ENCODE peak calls at places on chromosomes 5 and 9, in nine cellular contexts. E is A549, L is spleen, M is sigmoid colon, B is prostate gland, C is K562, K is uterus, G is H54, V is upper lobe of left lung. T is an unnamed sample.

GRCh38 chr9:87812375-87813118 is 70.1 kb upstream of the SPATA31E1 start:
- DNase-seq in E (peak), L (no peak), M (no peak), B (peak), C (peak), K (no peak), G (peak), V (no peak), T (peak)

GRCh38 chr9:118422513-118422912 is 718.3 kb downstream of the TLR4 start:
- DNase-seq in E (no peak), L (no peak), M (no peak), B (no peak), C (no peak), K (no peak), G (no peak), V (no peak), T (no peak)

GRCh38 chr5:134594336-134594735 is 38.3 kb downstream of the SAR1B start:
- DNase-seq in E (no peak), L (no peak), M (no peak), B (no peak), C (no peak), K (no peak), G (no peak), V (no peak), T (no peak)

GRCh38 chr9:136978073-136978864 is 965 bp downstream of the PTGDS start:
- DNase-seq in E (peak), L (peak), M (no peak), B (peak), C (peak), K (peak), G (peak), V (peak), T (peak)

GRCh38 chr5:14914603-14915277 is 43.2 kb upstream of the ANKH start:
- DNase-seq in E (no peak), L (no peak), M (no peak), B (no peak), C (no peak), K (no peak), G (peak), V (no peak), T (no peak)

GRCh38 chr9:17204611-17205165 is 69.8 kb downstream of the CNTLN start:
- DNase-seq in E (no peak), L (no peak), M (no peak), B (no peak), C (no peak), K (no peak), G (no peak), V (no peak), T (peak)

GRCh38 chr5:112420111-112420864 is 1.2 kb upstream of the EPB41L4A start:
- DNase-seq in E (peak), L (peak), M (peak), B (peak), C (peak), K (peak), G (no peak), V (peak), T (peak)

GRCh38 chr9:37464426-37465248 is 613 bp downstream of the ZBTB5 start:
- DNase-seq in E (peak), L (peak), M (peak), B (peak), C (peak), K (no peak), G (peak), V (peak), T (peak)

GRCh38 chr5:157689942-157690689 is 18.8 kb downstream of the C5orf52 start:
- DNase-seq in E (no peak), L (peak), M (no peak), B (no peak), C (no peak), K (no peak), G (no peak), V (no peak), T (peak)

GRCh38 chr5:10726179-10726912 is 34.7 kb downstream of the DAP start:
- DNase-seq in E (no peak), L (no peak), M (no peak), B (no peak), C (peak), K (no peak), G (no peak), V (no peak), T (no peak)

GRCh38 chr5:147310059-147310704 is 75.4 kb downstream of the STK32A start:
- DNase-seq in E (peak), L (no peak), M (peak), B (peak), C (no peak), K (peak), G (peak), V (peak), T (no peak)

GRCh38 chr9:121445986-121446385 is 53.7 kb downstream of the GGTA1 start:
- DNase-seq in E (no peak), L (no peak), M (no peak), B (no peak), C (no peak), K (no peak), G (no peak), V (no peak), T (no peak)

GRCh38 chr9:35102465-35102768 is 514 bp downstream of the STOML2 start:
- DNase-seq in E (no peak), L (peak), M (no peak), B (no peak), C (no peak), K (no peak), G (no peak), V (no peak), T (no peak)

GRCh38 chr9:87594218-87594617 is 96.6 kb downstream of the DAPK1 start:
- DNase-seq in E (no peak), L (no peak), M (no peak), B (no peak), C (no peak), K (no peak), G (peak), V (no peak), T (no peak)

GRCh38 chr9:117825609-117826347 is 121.6 kb downstream of the TLR4 start:
- DNase-seq in E (no peak), L (no peak), M (no peak), B (no peak), C (no peak), K (no peak), G (no peak), V (peak), T (no peak)

GRCh38 chr5:135203593-135204036 is 169.6 kb upstream of the PITX1 start:
- DNase-seq in E (no peak), L (no peak), M (no peak), B (no peak), C (peak), K (no peak), G (no peak), V (no peak), T (peak)

GRCh38 chr5:76137887-76138542 is 54.8 kb downstream of the SV2C start:
- DNase-seq in E (no peak), L (no peak), M (no peak), B (no peak), C (no peak), K (no peak), G (no peak), V (no peak), T (no peak)

GRCh38 chr9:130692365-130692764 is 1.2 kb upstream of the EXOSC2 start:
- DNase-seq in E (no peak), L (peak), M (no peak), B (no peak), C (no peak), K (peak), G (no peak), V (no peak), T (peak)

GRCh38 chr5:10120934-10121333 is 128.8 kb downstream of the ATPSCKMT start:
- DNase-seq in E (no peak), L (no peak), M (no peak), B (no peak), C (no peak), K (no peak), G (no peak), V (no peak), T (no peak)

GRCh38 chr5:76372320-76373054 is 30.6 kb upstream of the IQGAP2 start:
- DNase-seq in E (peak), L (no peak), M (no peak), B (no peak), C (peak), K (no peak), G (peak), V (no peak), T (peak)

GRCh38 chr9:108842610-108843295 is 13.0 kb downstream of the ACTL7B start:
- DNase-seq in E (no peak), L (no peak), M (no peak), B (no peak), C (peak), K (no peak), G (no peak), V (no peak), T (no peak)

GRCh38 chr5:101590384-101590783 is 687.3 kb upstream of the ST8SIA4 start:
- DNase-seq in E (no peak), L (no peak), M (no peak), B (no peak), C (no peak), K (no peak), G (no peak), V (no peak), T (peak)

GRCh38 chr5:136620016-136620419 is 254.7 kb upstream of the TRPC7 start:
- DNase-seq in E (no peak), L (no peak), M (no peak), B (no peak), C (peak), K (no peak), G (no peak), V (no peak), T (peak)

GRCh38 chr5:170287532-170287931 is 10.0 kb downstream of the LCP2 start:
- DNase-seq in E (no peak), L (no peak), M (peak), B (no peak), C (no peak), K (peak), G (no peak), V (no peak), T (no peak)

GRCh38 chr5:174139623-174140022 is 94.1 kb downstream of the NSG2 start:
- DNase-seq in E (no peak), L (no peak), M (no peak), B (no peak), C (no peak), K (no peak), G (no peak), V (no peak), T (no peak)

GRCh38 chr5:10663531-10664183 is 97.4 kb downstream of the DAP start:
- DNase-seq in E (peak), L (no peak), M (peak), B (peak), C (no peak), K (peak), G (peak), V (no peak), T (no peak)

GRCh38 chr5:86199287-86199686 is 418.5 kb upstream of the COX7C start:
- DNase-seq in E (no peak), L (no peak), M (no peak), B (no peak), C (no peak), K (no peak), G (no peak), V (no peak), T (no peak)

GRCh38 chr5:132019857-132020555 is 8.5 kb upstream of the ACSL6 start:
- DNase-seq in E (no peak), L (peak), M (no peak), B (peak), C (no peak), K (no peak), G (no peak), V (no peak), T (no peak)

GRCh38 chr5:124328201-124328600 is 418.2 kb downstream of the ZNF608 start:
- DNase-seq in E (no peak), L (no peak), M (no peak), B (no peak), C (no peak), K (no peak), G (no peak), V (no peak), T (no peak)

GRCh38 chr5:81021951-81022687 is 62.0 kb downstream of the RASGRF2 start:
- DNase-seq in E (no peak), L (no peak), M (no peak), B (no peak), C (no peak), K (no peak), G (no peak), V (no peak), T (no peak)

GRCh38 chr9:73042155-73042554 is 89.3 kb upstream of the ALDH1A1 start:
- DNase-seq in E (no peak), L (no peak), M (no peak), B (no peak), C (no peak), K (no peak), G (no peak), V (no peak), T (no peak)

GRCh38 chr5:32099486-32100035 is 74.6 kb downstream of the GOLPH3 start:
- DNase-seq in E (no peak), L (no peak), M (no peak), B (no peak), C (no peak), K (no peak), G (no peak), V (no peak), T (no peak)

GRCh38 chr5:73906277-73906676 is 280.3 kb downstream of the ARHGEF28 start:
- DNase-seq in E (no peak), L (no peak), M (no peak), B (no peak), C (no peak), K (no peak), G (no peak), V (no peak), T (no peak)

GRCh38 chr5:175309218-175309617 is 134.8 kb downstream of the DRD1 start:
- DNase-seq in E (no peak), L (no peak), M (no peak), B (no peak), C (no peak), K (no peak), G (no peak), V (no peak), T (no peak)

GRCh38 chr5:95859327-95860060 is 37.0 kb upstream of the GLRX start:
- DNase-seq in E (no peak), L (no peak), M (no peak), B (no peak), C (no peak), K (no peak), G (no peak), V (no peak), T (no peak)

GRCh38 chr9:79883073-79883645 is 311.4 kb downstream of the TLE4 start:
- DNase-seq in E (no peak), L (peak), M (no peak), B (no peak), C (no peak), K (no peak), G (no peak), V (no peak), T (no peak)

GRCh38 chr9:97570899-97571298 is 62.3 kb downstream of the TSTD2 start:
- DNase-seq in E (no peak), L (peak), M (peak), B (no peak), C (no peak), K (peak), G (no peak), V (no peak), T (no peak)

GRCh38 chr9:96719538-96720315 is 58.2 kb downstream of the ZNF510 start:
- DNase-seq in E (no peak), L (no peak), M (no peak), B (no peak), C (no peak), K (no peak), G (no peak), V (peak), T (no peak)

GRCh38 chr9:88660611-88661010 is 125.6 kb downstream of the NXNL2 start:
- DNase-seq in E (no peak), L (no peak), M (no peak), B (no peak), C (peak), K (no peak), G (peak), V (no peak), T (no peak)

GRCh38 chr5:34436761-34437501 is 219.2 kb upstream of the RAI14 start:
- DNase-seq in E (no peak), L (no peak), M (no peak), B (no peak), C (no peak), K (no peak), G (no peak), V (no peak), T (no peak)
- TF ChIP-seq POLR2A in E (no peak), L (no peak), M (no peak), B (no peak), C (no peak), K (no peak), G (no peak), V (no peak), T (no peak)

DNA sequence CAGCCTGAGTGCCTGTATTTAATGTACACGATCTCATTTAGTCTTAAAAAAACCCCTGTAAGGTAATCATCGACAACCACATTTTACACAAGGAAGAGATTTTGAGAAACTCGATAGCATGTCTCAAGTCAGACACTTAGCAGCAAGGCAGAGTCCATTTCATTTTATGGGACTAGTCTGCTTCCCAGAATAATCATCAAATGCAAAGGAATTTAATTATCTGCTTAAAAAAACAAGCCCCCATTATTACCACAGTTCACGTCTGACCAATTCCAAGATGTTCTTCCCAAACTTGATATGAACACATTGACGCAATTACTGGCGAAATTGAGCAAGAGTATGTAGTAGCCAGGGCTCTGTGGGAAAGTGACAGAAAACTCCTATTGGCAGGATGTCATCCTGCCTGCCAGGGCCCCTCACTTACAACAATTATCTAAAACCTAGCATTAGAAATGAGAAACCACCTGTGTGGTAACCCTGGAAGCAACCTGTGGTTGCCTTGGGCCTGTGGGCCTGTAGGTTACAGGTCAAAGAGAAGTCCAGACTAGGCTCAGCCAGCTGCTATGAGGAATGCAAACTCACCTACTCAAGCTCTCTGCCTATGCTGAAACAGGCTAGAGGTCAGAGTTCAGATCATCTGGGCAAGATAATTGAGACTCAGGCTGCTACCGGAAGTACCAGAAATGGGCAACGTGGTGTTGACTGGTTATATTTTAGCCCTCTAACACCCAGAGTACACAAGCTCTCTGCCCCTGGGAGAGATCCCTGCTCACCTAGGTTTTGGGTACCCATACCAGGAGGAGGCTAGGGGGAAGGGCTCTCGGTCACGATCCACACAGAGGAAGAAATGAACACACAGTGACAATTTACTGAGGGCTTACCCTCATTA is 1.6 kb downstream of the B4GALT1 start:
- DNase-seq in E (peak), L (peak), M (peak), B (peak), C (peak), K (peak), G (no peak), V (peak), T (peak)
- TF ChIP-seq POLR2A in E (no peak), L (peak), M (no peak), B (no peak), C (peak), K (peak), G (no peak), V (no peak), T (peak)

GRCh38 chr5:17172801-17173200 is 44.6 kb upstream of the BASP1 start:
- DNase-seq in E (no peak), L (no peak), M (no peak), B (no peak), C (no peak), K (no peak), G (no peak), V (no peak), T (no peak)

GRCh38 chr5:17167171-17167891 is 50.1 kb upstream of the BASP1 start:
- DNase-seq in E (no peak), L (no peak), M (no peak), B (no peak), C (no peak), K (no peak), G (no peak), V (no peak), T (no peak)

DNA sequence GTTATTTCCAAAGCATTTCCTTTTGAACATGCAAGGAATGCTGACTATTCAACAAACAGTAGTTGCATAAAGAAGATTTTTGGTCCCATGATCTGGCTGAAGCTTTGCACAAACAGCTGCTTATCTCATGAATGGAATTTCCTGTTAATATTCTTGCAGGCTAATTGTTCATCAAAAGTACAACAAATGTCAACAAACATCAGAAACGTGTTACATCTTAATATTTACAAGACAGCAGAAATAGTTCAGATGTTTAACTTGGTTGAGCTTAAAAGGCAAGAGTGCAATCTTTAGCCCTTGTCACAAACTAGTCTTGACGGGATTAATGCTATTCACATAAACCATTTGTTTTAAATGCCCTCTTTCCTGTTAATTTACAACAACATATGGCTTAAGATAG is 47.9 kb upstream of the BASP1 start:
- DNase-seq in E (no peak), L (no peak), M (no peak), B (no peak), C (no peak), K (no peak), G (no peak), V (no peak), T (no peak)
- TF ChIP-seq POLR2A in E (no peak), L (no peak), M (no peak), B (no peak), C (no peak), K (no peak), G (no peak), V (no peak), T (no peak)

GRCh38 chr5:69217732-69218568 is 16.7 kb upstream of the CDK7 start:
- DNase-seq in E (peak), L (peak), M (peak), B (peak), C (peak), K (peak), G (peak), V (peak), T (peak)
- TF ChIP-seq POLR2A in E (peak), L (peak), M (peak), B (peak), C (peak), K (peak), G (peak), V (no peak), T (peak)

GRCh38 chr5:172806897-172807672 is 27.0 kb upstream of the ERGIC1 start:
- DNase-seq in E (peak), L (peak), M (peak), B (peak), C (peak), K (peak), G (peak), V (peak), T (peak)
- TF ChIP-seq POLR2A in E (peak), L (peak), M (peak), B (peak), C (peak), K (peak), G (peak), V (no peak), T (peak)